ENCODE peak calls at places on chromosome 17, in seven cellular contexts. X is prostate gland, G is skeletal muscle cell, O is small intestine, B is heart left ventricle, E is brain microvascular endothelial cell, T is suprapubic skin. Y is an unnamed sample.

GRCh38 chr17:76989519-76989918 is 121.3 kb downstream of the MGAT5B start:
- DNase-seq in X (no peak), G (no peak), O (no peak), B (no peak), E (no peak), T (no peak), Y (no peak)

GRCh38 chr17:64499805-64500486 is 3.1 kb upstream of the POLG2 start:
- DNase-seq in X (no peak), G (no peak), O (no peak), B (no peak), E (no peak), T (no peak), Y (no peak)

GRCh38 chr17:58532555-58532951 is 18.1 kb upstream of the MTMR4 start:
- DNase-seq in X (no peak), G (no peak), O (no peak), B (no peak), E (no peak), T (no peak), Y (no peak)

GRCh38 chr17:66451188-66452149 is 149.1 kb downstream of the PRKCA start:
- DNase-seq in X (no peak), G (no peak), O (peak; percentile 62), B (no peak), E (no peak), T (no peak), Y (no peak)

GRCh38 chr17:29146369-29146972 is 33.7 kb downstream of the MYO18A start:
- DNase-seq in X (no peak), G (no peak), O (no peak), B (no peak), E (no peak), T (no peak), Y (no peak)

GRCh38 chr17:54505404-54505803 is 395.2 kb upstream of the TOM1L1 start:
- DNase-seq in X (no peak), G (no peak), O (no peak), B (no peak), E (no peak), T (no peak), Y (no peak)

GRCh38 chr17:66661411-66661843 is 173.5 kb upstream of the CACNG5 start:
- DNase-seq in X (peak; percentile 30), G (peak; percentile 17), O (no peak), B (peak; percentile 37), E (peak; percentile 25), T (no peak), Y (no peak)

GRCh38 chr17:50113624-50114320 is 16.2 kb downstream of the SAMD14 start:
- DNase-seq in X (no peak), G (no peak), O (no peak), B (no peak), E (no peak), T (no peak), Y (no peak)

GRCh38 chr17:33981713-33982601 is 273.1 kb upstream of the CCL2 start:
- DNase-seq in X (no peak), G (no peak), O (no peak), B (no peak), E (no peak), T (no peak), Y (no peak)

GRCh38 chr17:31581022-31581483 is 189.6 kb downstream of the RAB11FIP4 start:
- DNase-seq in X (peak; percentile 85), G (peak; percentile 45), O (no peak), B (peak; percentile 89), E (peak; percentile 43), T (no peak), Y (peak; percentile 71)

GRCh38 chr17:75384751-75385150 is 20.7 kb downstream of the GRB2 start:
- DNase-seq in X (no peak), G (no peak), O (no peak), B (no peak), E (no peak), T (no peak), Y (no peak)

GRCh38 chr17:64520359-64520758 is 13.6 kb downstream of the CEP95 start:
- DNase-seq in X (no peak), G (no peak), O (no peak), B (no peak), E (no peak), T (no peak), Y (no peak)

GRCh38 chr17:41490620-41491019 is 910 bp upstream of the KRT36 start:
- DNase-seq in X (no peak), G (no peak), O (no peak), B (no peak), E (no peak), T (no peak), Y (no peak)

GRCh38 chr17:65041518-65041917 is 15.0 kb downstream of the GNA13 start:
- DNase-seq in X (no peak), G (no peak), O (peak; percentile 89), B (no peak), E (no peak), T (no peak), Y (no peak)

GRCh38 chr17:42078396-42079042 is 19.8 kb downstream of the ZNF385C start:
- DNase-seq in X (no peak), G (no peak), O (no peak), B (no peak), E (peak; percentile 9), T (no peak), Y (no peak)

GRCh38 chr17:76000016-76000754 is 470 bp upstream of the CDK3 start:
- DNase-seq in X (peak; percentile 60), G (no peak), O (peak; percentile 39), B (peak; percentile 30), E (peak; percentile 19), T (no peak), Y (no peak)

GRCh38 chr17:15947331-15947730 is 2.4 kb downstream of the ADORA2B start:
- DNase-seq in X (no peak), G (no peak), O (no peak), B (no peak), E (no peak), T (no peak), Y (no peak)

GRCh38 chr17:15945493-15946209 is 721 bp downstream of the ADORA2B start:
- DNase-seq in X (no peak), G (no peak), O (no peak), B (no peak), E (no peak), T (no peak), Y (no peak)

GRCh38 chr17:15944720-15945492 is at the start of gene ADORA2B:
- DNase-seq in X (peak; percentile 28), G (no peak), O (peak; percentile 28), B (peak; percentile 56), E (peak; percentile 60), T (no peak), Y (no peak)

GRCh38 chr17:15946611-15947120 is 1.7 kb downstream of the ADORA2B start:
- DNase-seq in X (no peak), G (no peak), O (no peak), B (no peak), E (no peak), T (no peak), Y (no peak)

DNA sequence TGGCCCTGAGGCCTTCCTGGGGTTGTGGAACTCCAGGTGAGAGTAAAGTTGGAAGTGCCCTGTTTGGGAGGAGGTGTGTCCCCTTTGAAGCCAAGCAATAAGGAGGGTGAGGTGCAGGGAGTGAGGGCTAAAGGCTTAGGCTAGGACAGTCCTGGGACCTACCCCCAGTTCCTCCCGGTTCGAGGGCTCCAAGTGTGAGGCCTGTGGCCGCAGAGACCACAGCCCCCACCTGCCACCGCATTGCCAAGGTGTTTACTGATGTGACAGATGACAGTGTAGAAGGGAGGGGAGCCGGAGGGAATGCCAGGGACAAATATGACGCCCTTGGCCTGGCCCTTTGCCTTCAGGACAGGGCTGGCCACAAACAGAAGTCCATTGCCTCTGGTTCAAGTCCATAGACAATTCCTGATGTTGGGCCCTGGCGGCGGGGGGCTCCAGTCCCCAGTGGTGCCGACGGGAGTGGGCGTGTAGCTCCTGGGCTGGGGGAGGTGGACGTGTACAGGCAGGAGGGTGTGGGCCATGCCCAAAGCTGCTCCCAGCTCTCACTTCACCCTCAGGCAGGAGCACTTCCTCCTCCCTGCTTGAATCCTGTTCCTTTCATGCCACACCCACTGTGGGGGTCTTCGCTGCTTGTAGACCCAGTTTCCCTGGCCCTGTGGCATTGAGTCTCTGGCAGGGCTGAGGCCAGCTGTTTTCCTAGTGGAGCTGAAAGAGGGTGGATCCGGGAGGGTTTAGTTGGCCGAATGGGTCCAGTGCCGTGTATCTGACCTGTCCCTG is 3.2 kb downstream of the ADORA2B start:
- DNase-seq in X (no peak), G (no peak), O (no peak), B (no peak), E (no peak), T (no peak), Y (no peak)
- H3K4me3 ChIP-seq in X (no peak overlapping the region), G (no peak overlapping the region), O (no peak overlapping the region), B (peak overlapping the region; percentile 21), E (no peak overlapping the region), T (no peak overlapping the region), Y (no peak overlapping the region)

DNA sequence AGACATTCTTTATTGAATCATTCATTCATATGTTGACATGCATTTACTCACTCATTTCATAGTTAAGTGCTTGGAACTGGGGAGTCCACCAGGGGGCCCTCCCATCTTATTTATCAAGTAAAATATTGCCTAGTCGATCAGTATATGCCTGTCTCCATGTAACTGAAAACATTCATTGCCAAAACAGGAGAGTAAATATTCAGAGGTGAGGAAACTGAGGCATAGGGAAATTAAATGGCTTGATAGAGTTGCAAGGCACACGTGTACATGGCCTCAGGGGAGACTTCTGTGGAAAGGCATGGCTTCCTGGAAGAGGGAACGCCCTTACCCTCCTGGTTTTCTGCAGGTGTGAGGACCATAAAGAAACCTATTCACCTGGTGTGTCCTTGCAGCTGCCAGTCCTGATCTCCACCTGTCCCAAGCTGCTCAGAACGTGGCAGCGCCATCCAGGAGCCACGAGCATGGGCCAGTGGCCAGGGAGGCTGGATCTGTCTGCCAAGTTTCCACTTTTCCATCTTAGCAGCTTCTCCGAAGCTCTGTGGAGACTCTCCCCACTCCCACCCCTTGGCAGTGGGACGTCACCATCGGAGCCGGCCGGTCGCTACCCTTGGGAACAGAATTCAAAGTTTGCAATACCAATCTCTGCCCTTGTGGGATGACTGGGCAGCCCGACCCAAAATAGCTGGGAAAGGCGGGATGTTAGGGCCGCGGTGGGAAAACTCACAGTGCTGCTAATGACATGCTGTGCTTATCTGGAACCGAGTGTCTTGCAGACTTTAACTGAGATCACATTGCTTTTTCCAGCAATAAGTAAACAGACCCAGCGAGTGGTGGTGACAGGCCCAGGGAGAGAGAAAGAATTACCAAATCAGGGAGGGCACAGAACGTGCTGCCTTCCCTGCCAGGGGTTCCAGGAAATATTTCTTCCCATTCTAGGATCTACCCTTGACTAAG is 4.1 kb upstream of the C1QTNF1 start:
- DNase-seq in X (peak; percentile 65), G (peak; percentile 48), O (peak; percentile 79), B (peak; percentile 86), E (peak; percentile 83), T (peak; percentile 86), Y (no peak)
- H3K4me3 ChIP-seq in X (no peak overlapping the region), G (no peak overlapping the region), O (no peak overlapping the region), B (peak overlapping the region; percentile 10), E (no peak overlapping the region), T (peak overlapping the region; percentile 7), Y (no peak overlapping the region)

DNA sequence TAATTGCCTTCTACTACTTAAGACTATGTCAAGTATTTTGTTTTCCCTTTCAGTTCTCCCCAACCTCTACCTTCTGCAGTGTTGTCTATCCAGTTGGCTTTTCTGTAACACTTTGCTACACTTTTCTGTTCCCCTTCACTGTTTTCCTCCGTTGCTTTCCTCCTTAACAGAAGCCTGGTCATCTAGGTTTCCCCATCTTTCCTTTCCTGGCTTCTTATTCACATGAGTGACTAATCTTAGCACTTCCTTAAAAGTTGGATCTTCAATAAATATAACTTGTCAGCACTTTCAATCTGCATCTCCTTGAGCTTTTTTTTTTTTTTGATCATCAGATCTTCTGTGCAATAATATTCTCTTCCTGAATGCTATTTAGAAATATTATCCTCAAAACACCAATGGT is 2.8 kb upstream of the SLFN11 start:
- DNase-seq in X (no peak), G (peak; percentile 43), O (no peak), B (no peak), E (no peak), T (no peak), Y (no peak)
- H3K4me3 ChIP-seq in X (no peak overlapping the region), G (no peak overlapping the region), O (no peak overlapping the region), B (peak overlapping the region; percentile 27), E (no peak overlapping the region), T (no peak overlapping the region), Y (no peak overlapping the region)

GRCh38 chr17:47942568-47942967 is 1.2 kb downstream of the PNPO start:
- DNase-seq in X (no peak), G (no peak), O (no peak), B (no peak), E (no peak), T (no peak), Y (no peak)
- H3K4me3 ChIP-seq in X (peak overlapping the region; percentile 64), G (peak overlapping the region; percentile 84), O (no peak overlapping the region), B (peak overlapping the region; percentile 96), E (peak overlapping the region; percentile 87), T (peak overlapping the region; percentile 60), Y (peak overlapping the region; percentile 83)